ENCODE peak calls at places on chromosomes 5 and 9, in ten cellular contexts. One of them, this sample, is unnamed.

GRCh38 chr5:81629986-81630385 is 120.9 kb downstream of the SSBP2 start:
- DNase-seq in lower lobe of right lung: no peak
- DNase-seq in PC-9: no peak
- DNase-seq in HCT116: no peak
- DNase-seq in stomach: no peak
- DNase-seq in hepatocyte: no peak
- DNase-seq in H1: no peak
- DNase-seq in Caco-2: no peak
- DNase-seq in IMR-90: peak; percentile 4
- DNase-seq in endodermal cell: no peak
- DNase-seq in this sample: no peak

GRCh38 chr5:92822183-92822582 is 758.8 kb downstream of the NR2F1-AS1 start:
- DNase-seq in lower lobe of right lung: no peak
- DNase-seq in PC-9: no peak
- DNase-seq in Caco-2: no peak
- DNase-seq in hepatocyte: no peak
- DNase-seq in stomach: no peak
- DNase-seq in H1: no peak
- DNase-seq in endodermal cell: peak; percentile 62
- DNase-seq in HCT116: no peak
- DNase-seq in IMR-90: no peak
- DNase-seq in this sample: no peak

GRCh38 chr5:33409435-33410146 is 31.2 kb upstream of the TARS1 start:
- DNase-seq in lower lobe of right lung: no peak
- DNase-seq in endodermal cell: no peak
- DNase-seq in hepatocyte: peak; percentile 37
- DNase-seq in HCT116: no peak
- DNase-seq in PC-9: peak; percentile 13
- DNase-seq in stomach: no peak
- DNase-seq in Caco-2: no peak
- DNase-seq in H1: no peak
- DNase-seq in IMR-90: peak; percentile 83
- DNase-seq in this sample: no peak

GRCh38 chr9:130842547-130842946 is 7.5 kb downstream of the ABL1 start:
- DNase-seq in IMR-90: no peak
- DNase-seq in H1: no peak
- DNase-seq in lower lobe of right lung: no peak
- DNase-seq in HCT116: no peak
- DNase-seq in Caco-2: no peak
- DNase-seq in hepatocyte: no peak
- DNase-seq in stomach: no peak
- DNase-seq in PC-9: no peak
- DNase-seq in endodermal cell: no peak
- DNase-seq in this sample: no peak

GRCh38 chr9:114047717-114048116 is 30.4 kb downstream of the AMBP start:
- DNase-seq in lower lobe of right lung: no peak
- DNase-seq in HCT116: peak; percentile 16
- DNase-seq in Caco-2: no peak
- DNase-seq in stomach: peak; percentile 40
- DNase-seq in IMR-90: no peak
- DNase-seq in PC-9: no peak
- DNase-seq in endodermal cell: peak; percentile 67
- DNase-seq in hepatocyte: no peak
- DNase-seq in H1: peak; percentile 50
- DNase-seq in this sample: no peak

GRCh38 chr9:26169684-26170083 is 491.4 kb upstream of the TUSC1 start:
- DNase-seq in stomach: no peak
- DNase-seq in lower lobe of right lung: no peak
- DNase-seq in H1: no peak
- DNase-seq in IMR-90: peak; percentile 13
- DNase-seq in PC-9: peak; percentile 35
- DNase-seq in endodermal cell: no peak
- DNase-seq in hepatocyte: no peak
- DNase-seq in Caco-2: no peak
- DNase-seq in HCT116: no peak
- DNase-seq in this sample: no peak

GRCh38 chr5:167877924-167878323 is 413.5 kb upstream of the WWC1 start:
- DNase-seq in IMR-90: no peak
- DNase-seq in hepatocyte: no peak
- DNase-seq in PC-9: no peak
- DNase-seq in HCT116: no peak
- DNase-seq in H1: no peak
- DNase-seq in lower lobe of right lung: no peak
- DNase-seq in endodermal cell: no peak
- DNase-seq in Caco-2: no peak
- DNase-seq in stomach: no peak
- DNase-seq in this sample: no peak

GRCh38 chr9:6090272-6090671 is 74.8 kb upstream of the RANBP6 start:
- DNase-seq in stomach: no peak
- DNase-seq in HCT116: no peak
- DNase-seq in PC-9: no peak
- DNase-seq in hepatocyte: no peak
- DNase-seq in Caco-2: no peak
- DNase-seq in IMR-90: no peak
- DNase-seq in lower lobe of right lung: no peak
- DNase-seq in endodermal cell: no peak
- DNase-seq in H1: no peak
- DNase-seq in this sample: no peak

GRCh38 chr9:132880311-132880661 is 1.6 kb downstream of the SPACA9 start:
- DNase-seq in lower lobe of right lung: no peak
- DNase-seq in PC-9: no peak
- DNase-seq in H1: no peak
- DNase-seq in endodermal cell: no peak
- DNase-seq in Caco-2: no peak
- DNase-seq in hepatocyte: no peak
- DNase-seq in stomach: no peak
- DNase-seq in HCT116: no peak
- DNase-seq in IMR-90: no peak
- DNase-seq in this sample: no peak

GRCh38 chr5:134124289-134125194 is 10.1 kb downstream of the TCF7 start:
- DNase-seq in endodermal cell: no peak
- DNase-seq in hepatocyte: no peak
- DNase-seq in stomach: no peak
- DNase-seq in Caco-2: no peak
- DNase-seq in HCT116: peak; percentile 12
- DNase-seq in IMR-90: peak; percentile 69
- DNase-seq in PC-9: no peak
- DNase-seq in H1: no peak
- DNase-seq in lower lobe of right lung: no peak
- DNase-seq in this sample: no peak

GRCh38 chr5:145768863-145769262 is 66.3 kb downstream of the PRELID2 start:
- DNase-seq in stomach: no peak
- DNase-seq in IMR-90: no peak
- DNase-seq in endodermal cell: no peak
- DNase-seq in H1: no peak
- DNase-seq in Caco-2: no peak
- DNase-seq in PC-9: no peak
- DNase-seq in HCT116: no peak
- DNase-seq in hepatocyte: no peak
- DNase-seq in lower lobe of right lung: no peak
- DNase-seq in this sample: no peak

GRCh38 chr9:137182836-137183235 is 5.5 kb downstream of the ANAPC2 start:
- DNase-seq in PC-9: no peak
- DNase-seq in stomach: no peak
- DNase-seq in hepatocyte: no peak
- DNase-seq in lower lobe of right lung: no peak
- DNase-seq in HCT116: no peak
- DNase-seq in endodermal cell: no peak
- DNase-seq in IMR-90: no peak
- DNase-seq in H1: no peak
- DNase-seq in Caco-2: no peak
- DNase-seq in this sample: no peak

GRCh38 chr9:130846487-130847305 is 11.6 kb downstream of the ABL1 start:
- DNase-seq in IMR-90: peak; percentile 80
- DNase-seq in PC-9: no peak
- DNase-seq in endodermal cell: peak; percentile 49
- DNase-seq in hepatocyte: no peak
- DNase-seq in HCT116: no peak
- DNase-seq in Caco-2: no peak
- DNase-seq in lower lobe of right lung: no peak
- DNase-seq in stomach: peak; percentile 46
- DNase-seq in H1: no peak
- DNase-seq in this sample: peak; percentile 79

GRCh38 chr5:180070726-180071417 is 687 bp downstream of the RNF130 start:
- DNase-seq in Caco-2: no peak
- DNase-seq in endodermal cell: peak; percentile 79
- DNase-seq in hepatocyte: peak; percentile 58
- DNase-seq in PC-9: peak; percentile 55
- DNase-seq in stomach: peak; percentile 36
- DNase-seq in lower lobe of right lung: no peak
- DNase-seq in HCT116: no peak
- DNase-seq in IMR-90: peak; percentile 55
- DNase-seq in H1: no peak
- DNase-seq in this sample: no peak

GRCh38 chr9:107481035-107481434 is 8.5 kb downstream of the KLF4 start:
- DNase-seq in PC-9: no peak
- DNase-seq in endodermal cell: no peak
- DNase-seq in stomach: no peak
- DNase-seq in hepatocyte: no peak
- DNase-seq in Caco-2: no peak
- DNase-seq in HCT116: no peak
- DNase-seq in IMR-90: no peak
- DNase-seq in H1: no peak
- DNase-seq in lower lobe of right lung: no peak
- DNase-seq in this sample: no peak
- TF ChIP-seq CTCF in PC-9: peak; percentile 56
- TF ChIP-seq CTCF in endodermal cell: no peak
- TF ChIP-seq CTCF in stomach: no peak
- TF ChIP-seq CTCF in hepatocyte: peak; percentile 36
- TF ChIP-seq CTCF in Caco-2: no peak
- TF ChIP-seq CTCF in HCT116: peak; percentile 52
- TF ChIP-seq CTCF in IMR-90: peak; percentile 19
- TF ChIP-seq CTCF in H1: no peak
- TF ChIP-seq CTCF in lower lobe of right lung: peak; percentile 13
- TF ChIP-seq CTCF in this sample: no peak

GRCh38 chr5:175059687-175060194 is 335.4 kb downstream of the MSX2 start:
- DNase-seq in hepatocyte: peak; percentile 62
- DNase-seq in endodermal cell: peak; percentile 92
- DNase-seq in HCT116: peak; percentile 10
- DNase-seq in IMR-90: peak; percentile 62
- DNase-seq in lower lobe of right lung: no peak
- DNase-seq in H1: peak; percentile 86
- DNase-seq in stomach: no peak
- DNase-seq in PC-9: no peak
- DNase-seq in Caco-2: peak; percentile 32
- DNase-seq in this sample: peak; percentile 68

GRCh38 chr5:175056831-175057230 is 332.4 kb downstream of the MSX2 start:
- DNase-seq in lower lobe of right lung: no peak
- DNase-seq in Caco-2: no peak
- DNase-seq in HCT116: no peak
- DNase-seq in endodermal cell: no peak
- DNase-seq in IMR-90: no peak
- DNase-seq in stomach: no peak
- DNase-seq in hepatocyte: no peak
- DNase-seq in PC-9: no peak
- DNase-seq in H1: no peak
- DNase-seq in this sample: no peak

DNA sequence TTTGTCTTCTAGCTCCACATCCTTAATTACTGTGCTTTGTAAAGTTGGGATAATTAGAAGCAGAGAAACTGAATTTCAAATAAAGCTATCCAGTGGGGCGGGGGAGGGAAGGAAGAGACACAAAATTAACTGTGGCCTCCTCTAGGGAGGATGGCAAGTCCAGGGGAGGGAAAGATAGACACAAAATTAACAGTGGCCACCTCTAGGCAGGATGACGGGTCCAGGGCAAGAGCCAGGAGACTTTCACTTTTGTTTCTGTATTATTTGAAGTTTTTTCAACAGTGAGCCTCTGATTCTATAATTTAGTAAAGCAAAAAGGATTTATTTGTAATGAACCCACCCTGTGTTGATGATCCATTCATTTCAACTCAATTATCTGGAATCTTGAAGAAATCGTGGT is 335.9 kb downstream of the MSX2 start:
- DNase-seq in HCT116: no peak
- DNase-seq in Caco-2: no peak
- DNase-seq in endodermal cell: no peak
- DNase-seq in hepatocyte: no peak
- DNase-seq in H1: no peak
- DNase-seq in PC-9: no peak
- DNase-seq in stomach: no peak
- DNase-seq in IMR-90: no peak
- DNase-seq in lower lobe of right lung: no peak
- DNase-seq in this sample: no peak
- H3K4me3 ChIP-seq in HCT116: no peak overlapping the region
- H3K4me3 ChIP-seq in Caco-2: no peak overlapping the region
- H3K4me3 ChIP-seq in endodermal cell: no peak overlapping the region
- H3K4me3 ChIP-seq in hepatocyte: no peak overlapping the region
- H3K4me3 ChIP-seq in H1: no peak overlapping the region
- H3K4me3 ChIP-seq in PC-9: no peak overlapping the region
- H3K4me3 ChIP-seq in stomach: peak overlapping the region; percentile 31
- H3K4me3 ChIP-seq in IMR-90: no peak overlapping the region
- H3K4me3 ChIP-seq in lower lobe of right lung: peak overlapping the region; percentile 17
- H3K4me3 ChIP-seq in this sample: no peak overlapping the region

DNA sequence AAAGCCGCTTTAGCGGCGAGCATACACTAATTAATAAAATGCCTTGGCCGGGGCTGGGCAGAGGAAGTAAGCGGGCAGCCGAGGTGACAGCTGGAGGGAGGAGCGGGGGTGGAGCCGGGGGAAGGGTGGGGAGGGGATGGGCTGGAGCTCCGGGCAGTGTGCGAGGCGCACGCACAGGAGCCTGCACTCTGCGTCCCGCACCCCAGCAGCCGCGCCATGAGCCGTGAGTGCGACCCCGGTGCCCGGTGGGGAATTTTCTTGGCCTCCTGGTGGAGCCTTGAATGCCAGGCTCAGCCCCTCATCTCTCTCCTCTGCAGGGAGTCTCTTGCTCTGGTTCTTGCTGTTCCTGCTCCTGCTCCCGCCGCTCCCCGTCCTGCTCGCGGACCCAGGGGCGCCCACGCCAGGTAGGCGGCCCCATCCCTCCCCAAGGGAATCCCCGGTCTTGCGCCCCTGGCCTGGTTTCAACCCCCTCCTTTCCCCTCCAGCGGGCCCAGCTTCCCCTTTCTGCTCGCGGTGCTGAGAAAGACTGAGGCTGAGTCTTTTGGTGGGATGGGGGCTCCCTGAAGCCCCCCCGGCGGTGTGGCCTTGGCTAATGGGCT is at the start of gene PTGS1:
- DNase-seq in IMR-90: peak; percentile 38
- DNase-seq in stomach: peak; percentile 68
- DNase-seq in HCT116: no peak
- DNase-seq in Caco-2: no peak
- DNase-seq in lower lobe of right lung: peak; percentile 71
- DNase-seq in endodermal cell: peak; percentile 84
- DNase-seq in PC-9: no peak
- DNase-seq in H1: peak; percentile 65
- DNase-seq in hepatocyte: peak; percentile 55
- DNase-seq in this sample: peak; percentile 76
- H3K4me1 ChIP-seq in IMR-90: peaks cover 39% of the 10 kb centered on the region
- H3K4me1 ChIP-seq in stomach: peaks cover 43% of the 10 kb centered on the region
- H3K4me1 ChIP-seq in HCT116: peaks cover 39% of the 10 kb centered on the region
- H3K4me1 ChIP-seq in Caco-2: peaks cover 4% of the 10 kb centered on the region
- H3K4me1 ChIP-seq in lower lobe of right lung: peaks cover 32% of the 10 kb centered on the region
- H3K4me1 ChIP-seq in endodermal cell: peaks cover 3% of the 10 kb centered on the region
- H3K4me1 ChIP-seq in PC-9: peaks cover 6% of the 10 kb centered on the region
- H3K4me1 ChIP-seq in H1: peaks cover 12% of the 10 kb centered on the region
- H3K4me1 ChIP-seq in hepatocyte: peaks cover 8% of the 10 kb centered on the region
- H3K4me1 ChIP-seq in this sample: no peaks in the 10 kb centered on the region

GRCh38 chr9:91078041-91078441 is 276.4 kb downstream of the SYK start:
- DNase-seq in endodermal cell: no peak
- DNase-seq in HCT116: no peak
- DNase-seq in PC-9: no peak
- DNase-seq in Caco-2: no peak
- DNase-seq in H1: no peak
- DNase-seq in IMR-90: no peak
- DNase-seq in hepatocyte: no peak
- DNase-seq in lower lobe of right lung: no peak
- DNase-seq in stomach: no peak
- DNase-seq in this sample: no peak
- TF ChIP-seq CTCF in endodermal cell: no peak
- TF ChIP-seq CTCF in HCT116: no peak
- TF ChIP-seq CTCF in PC-9: no peak
- TF ChIP-seq CTCF in Caco-2: no peak
- TF ChIP-seq CTCF in H1: no peak
- TF ChIP-seq CTCF in IMR-90: no peak
- TF ChIP-seq CTCF in hepatocyte: no peak
- TF ChIP-seq CTCF in lower lobe of right lung: no peak
- TF ChIP-seq CTCF in stomach: no peak
- TF ChIP-seq CTCF in this sample: no peak

This sample was measured in kidney.